ENCODE peak calls at places on chromosomes 13 and 19, in ten cellular contexts. S is MCF 10A; V is Caco-2; C is NCI-H1092 treated with DMSO at 0.1 percent for 48 hours; B is hepatocyte; H is GM23338; M is stimulated activated CD8-positive, alpha-beta memory T cell treated with anti-CD3 and anti-CD28 coated beads, Interleukin-2, amount 100 ng/mL, for 1 hour; K is stimulated activated CD4-positive, alpha-beta T cell treated with anti-CD3 and anti-CD28 coated beads, Interleukin-1b, Interleukin-23, amount 100 ng/mL, for 1 hour; E is nephron progenitor cell; D is fibroblast of lung. X is an unnamed sample.

GRCh38 chr19:13843104-13843921 is 33.6 kb upstream of the NANOS3 start:
- DNase-seq in V (no peak), K (no peak), D (peak), C (no peak), S (peak), M (no peak), E (peak), H (peak), B (peak), X (peak)

GRCh38 chr13:87872813-87873212 is 201.6 kb downstream of the SLITRK5 start:
- DNase-seq in C (no peak), M (no peak), V (no peak), K (no peak), D (peak), S (no peak), H (no peak), B (no peak), E (no peak), X (no peak)

GRCh38 chr19:4518345-4519171 is at the start of gene PLIN4:
- DNase-seq in V (no peak), H (peak), B (no peak), E (no peak), D (peak), M (no peak), K (no peak), C (no peak), S (peak), X (no peak)

GRCh38 chr13:110470272-110471009 is 91.1 kb downstream of the RAB20 start:
- DNase-seq in D (no peak), C (no peak), K (no peak), H (no peak), E (no peak), S (no peak), B (no peak), M (no peak), V (no peak), X (no peak)

GRCh38 chr13:60335531-60335930 is 61.5 kb upstream of the TDRD3 start:
- DNase-seq in E (no peak), H (peak), K (no peak), B (no peak), M (no peak), V (no peak), S (peak), D (peak), C (peak), X (peak)

GRCh38 chr13:98199480-98199879 is 22.4 kb upstream of the RNF113B start:
- DNase-seq in V (no peak), S (no peak), C (peak), K (no peak), B (no peak), M (no peak), H (peak), D (no peak), E (no peak), X (no peak)

GRCh38 chr13:47933688-47934011 is 67.4 kb downstream of the SUCLA2 start:
- DNase-seq in H (no peak), S (peak), B (no peak), V (no peak), K (no peak), M (no peak), E (no peak), C (no peak), D (peak), X (no peak)

GRCh38 chr19:40253611-40254092 is 27.2 kb upstream of the CCNP start:
- DNase-seq in M (no peak), H (no peak), K (no peak), D (no peak), E (no peak), S (no peak), C (no peak), B (no peak), V (no peak), X (no peak)

GRCh38 chr13:77696006-77696862 is 1.3 kb upstream of the SLAIN1 start:
- DNase-seq in H (peak), D (peak), C (peak), E (no peak), B (peak), S (no peak), M (no peak), K (no peak), V (no peak), X (peak)